ENCODE peak calls at places on chromosome 13, in eight cellular contexts. Z is OCI-LY7, W is GM23248, S is HCT116, N is hepatocyte, D is neural progenitor cell, G is SK-N-SH, A is GM23338. Q is an unnamed sample.

GRCh38 chr13:41652735-41653361 is 195.5 kb downstream of the RGCC start:
- DNase-seq in Z (peak), W (peak), S (peak), N (peak), D (peak), G (peak), A (peak), Q (peak)

GRCh38 chr13:98272549-98272948 is 95.5 kb upstream of the RNF113B start:
- DNase-seq in Z (no peak), W (no peak), S (no peak), N (no peak), D (peak), G (no peak), A (no peak), Q (no peak)

GRCh38 chr13:26168276-26168814 is 53.8 kb downstream of the RNF6 start:
- DNase-seq in Z (no peak), W (peak), S (no peak), N (peak), D (no peak), G (no peak), A (no peak), Q (no peak)

GRCh38 chr13:97653741-97654140 is 219.8 kb downstream of the RAP2A start:
- DNase-seq in Z (no peak), W (peak), S (no peak), N (peak), D (no peak), G (no peak), A (no peak), Q (peak)

GRCh38 chr13:80339578-80339840 is 1.4 kb downstream of the SPRY2 start:
- DNase-seq in Z (no peak), W (no peak), S (no peak), N (no peak), D (peak), G (peak), A (peak), Q (no peak)

GRCh38 chr13:51396352-51396751 is 56.5 kb downstream of the INTS6 start:
- DNase-seq in Z (peak), W (peak), S (no peak), N (no peak), D (no peak), G (no peak), A (no peak), Q (no peak)

GRCh38 chr13:93522486-93522885 is 295.9 kb downstream of the GPC6 start:
- DNase-seq in Z (no peak), W (peak), S (no peak), N (no peak), D (peak), G (no peak), A (peak), Q (no peak)

GRCh38 chr13:102708211-102708610 is 13.4 kb upstream of the METTL21C start:
- DNase-seq in Z (no peak), W (no peak), S (no peak), N (no peak), D (no peak), G (no peak), A (no peak), Q (no peak)

GRCh38 chr13:50130686-50131051 is 115.4 kb downstream of the KCNRG start:
- DNase-seq in Z (peak), W (peak), S (no peak), N (peak), D (peak), G (peak), A (peak), Q (peak)

GRCh38 chr13:107461751-107462150 is 753.6 kb downstream of the LIG4 start:
- DNase-seq in Z (no peak), W (no peak), S (no peak), N (no peak), D (no peak), G (no peak), A (no peak), Q (no peak)

GRCh38 chr13:94968040-94968756 is 255.9 kb upstream of the SOX21 start:
- DNase-seq in Z (no peak), W (peak), S (no peak), N (peak), D (peak), G (peak), A (peak), Q (no peak)

GRCh38 chr13:46521921-46522691 is 30.9 kb upstream of the LRCH1 start:
- DNase-seq in Z (no peak), W (no peak), S (no peak), N (no peak), D (no peak), G (peak), A (no peak), Q (no peak)

GRCh38 chr13:30972888-30973377 is 40.5 kb downstream of the TEX26 start:
- DNase-seq in Z (no peak), W (peak), S (no peak), N (peak), D (no peak), G (no peak), A (no peak), Q (peak)

GRCh38 chr13:74040200-74040599 is 94.0 kb downstream of the KLF12 start:
- DNase-seq in Z (peak), W (peak), S (peak), N (peak), D (peak), G (peak), A (peak), Q (peak)

GRCh38 chr13:104385409-104385808 is 1319.2 kb upstream of the SLC10A2 start:
- DNase-seq in Z (no peak), W (peak), S (no peak), N (no peak), D (no peak), G (no peak), A (no peak), Q (peak)

GRCh38 chr13:46341112-46341711 is 45.8 kb downstream of the RUBCNL start:
- DNase-seq in Z (peak), W (peak), S (no peak), N (no peak), D (no peak), G (no peak), A (no peak), Q (peak)

GRCh38 chr13:80235559-80236296 is 105.2 kb downstream of the SPRY2 start:
- DNase-seq in Z (no peak), W (peak), S (no peak), N (peak), D (no peak), G (no peak), A (peak), Q (peak)

GRCh38 chr13:54574791-54575190 is 1546.2 kb downstream of the OLFM4 start:
- DNase-seq in Z (no peak), W (no peak), S (no peak), N (peak), D (no peak), G (no peak), A (no peak), Q (peak)

GRCh38 chr13:38900188-38900587 is 90.4 kb downstream of the STOML3 start:
- DNase-seq in Z (no peak), W (peak), S (no peak), N (no peak), D (peak), G (peak), A (peak), Q (no peak)

GRCh38 chr13:23407996-23408395 is 25.5 kb downstream of the SACS start:
- DNase-seq in Z (no peak), W (no peak), S (no peak), N (no peak), D (no peak), G (no peak), A (no peak), Q (no peak)

GRCh38 chr13:110882972-110883371 is 31.9 kb downstream of the ANKRD10 start:
- DNase-seq in Z (no peak), W (peak), S (no peak), N (no peak), D (no peak), G (no peak), A (no peak), Q (no peak)

GRCh38 chr13:46613409-46614049 is 60.6 kb downstream of the LRCH1 start:
- DNase-seq in Z (no peak), W (no peak), S (no peak), N (no peak), D (no peak), G (no peak), A (peak), Q (no peak)

GRCh38 chr13:35712907-35713685 is 236.6 kb upstream of the MAB21L1 start:
- DNase-seq in Z (no peak), W (peak), S (no peak), N (peak), D (no peak), G (peak), A (peak), Q (no peak)

GRCh38 chr13:19605161-19605955 is 28.1 kb upstream of the MPHOSPH8 start:
- DNase-seq in Z (no peak), W (no peak), S (peak), N (no peak), D (no peak), G (no peak), A (no peak), Q (peak)

GRCh38 chr13:107239213-107239612 is 671.3 kb upstream of the ARGLU1 start:
- DNase-seq in Z (no peak), W (no peak), S (no peak), N (no peak), D (no peak), G (no peak), A (no peak), Q (no peak)

GRCh38 chr13:20387441-20387971 is 138.2 kb downstream of the CRYL1 start:
- DNase-seq in Z (no peak), W (peak), S (no peak), N (no peak), D (no peak), G (no peak), A (no peak), Q (peak)

GRCh38 chr13:112934075-112934474 is 34.9 kb upstream of the MCF2L start:
- DNase-seq in Z (no peak), W (no peak), S (no peak), N (no peak), D (no peak), G (peak), A (no peak), Q (no peak)

GRCh38 chr13:51637852-51638496 is 53.7 kb downstream of the WDFY2 start:
- DNase-seq in Z (no peak), W (no peak), S (no peak), N (no peak), D (peak), G (no peak), A (no peak), Q (no peak)

GRCh38 chr13:109672545-109672944 is 113.8 kb downstream of the IRS2 start:
- DNase-seq in Z (no peak), W (no peak), S (no peak), N (no peak), D (peak), G (no peak), A (no peak), Q (no peak)

GRCh38 chr13:90968510-90968909 is 379.0 kb upstream of the MIR17HG start:
- DNase-seq in Z (peak), W (peak), S (peak), N (peak), D (peak), G (peak), A (peak), Q (peak)

GRCh38 chr13:109735567-109735966 is 50.8 kb downstream of the IRS2 start:
- DNase-seq in Z (no peak), W (no peak), S (no peak), N (no peak), D (no peak), G (no peak), A (no peak), Q (no peak)

GRCh38 chr13:106161186-106161585 is 374.3 kb downstream of the EFNB2 start:
- DNase-seq in Z (no peak), W (peak), S (no peak), N (no peak), D (no peak), G (no peak), A (no peak), Q (no peak)
- TF ChIP-seq EZH2phosphoT487 in Z (no peak), W (no peak), S (no peak), N (no peak), D (no peak), G (no peak), A (no peak), Q (no peak)

GRCh38 chr13:60571571-60571970 is 174.6 kb downstream of the TDRD3 start:
- DNase-seq in Z (no peak), W (no peak), S (no peak), N (no peak), D (no peak), G (no peak), A (no peak), Q (no peak)

GRCh38 chr13:60574706-60575105 is 177.7 kb downstream of the TDRD3 start:
- DNase-seq in Z (no peak), W (no peak), S (no peak), N (no peak), D (no peak), G (no peak), A (peak), Q (no peak)

GRCh38 chr13:60572855-60573254 is 175.8 kb downstream of the TDRD3 start:
- DNase-seq in Z (no peak), W (no peak), S (no peak), N (no peak), D (peak), G (no peak), A (peak), Q (no peak)

GRCh38 chr13:60577761-60578160 is 180.7 kb downstream of the TDRD3 start:
- DNase-seq in Z (no peak), W (no peak), S (no peak), N (no peak), D (no peak), G (no peak), A (no peak), Q (no peak)

DNA sequence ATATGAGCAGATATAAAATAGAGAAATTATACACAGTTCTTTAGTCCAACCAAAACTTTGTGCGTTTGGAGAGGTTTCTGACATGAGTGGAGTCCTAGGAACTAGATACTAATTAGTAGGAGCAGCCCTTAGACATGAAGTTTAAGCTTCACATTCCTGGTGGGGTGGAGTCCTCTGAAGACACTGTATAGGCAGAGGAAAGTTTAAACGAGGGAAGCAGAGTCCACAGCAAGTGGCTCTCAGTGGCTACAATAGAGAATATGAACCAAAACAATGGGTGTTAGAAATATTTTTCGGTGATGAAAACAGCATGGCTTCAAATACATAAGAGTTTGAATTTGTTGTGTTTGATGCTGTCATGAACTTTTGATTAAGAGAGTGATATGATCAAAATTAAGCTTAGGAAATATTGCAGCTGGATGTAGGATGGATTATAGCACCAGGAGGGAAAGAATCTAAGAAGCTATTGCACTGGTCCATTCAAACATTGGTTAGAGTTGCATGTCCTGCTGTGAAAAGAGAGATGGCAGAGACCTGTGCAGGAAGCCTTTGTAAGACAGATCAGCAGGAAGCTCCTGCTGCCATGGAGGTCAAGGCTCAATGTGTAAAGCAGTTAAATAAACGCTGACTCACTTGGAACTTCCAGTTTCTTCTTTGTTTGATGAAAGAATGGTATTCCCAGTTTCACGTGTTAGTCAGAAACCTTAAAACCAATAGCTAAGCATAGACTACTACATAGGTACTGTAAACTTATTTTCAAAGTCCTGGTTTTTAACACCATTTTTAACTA is 175.2 kb downstream of the TDRD3 start:
- DNase-seq in Z (no peak), W (peak), S (no peak), N (peak), D (peak), G (no peak), A (peak), Q (peak)
- TF ChIP-seq EZH2phosphoT487 in Z (no peak), W (no peak), S (no peak), N (no peak), D (no peak), G (no peak), A (no peak), Q (no peak)

DNA sequence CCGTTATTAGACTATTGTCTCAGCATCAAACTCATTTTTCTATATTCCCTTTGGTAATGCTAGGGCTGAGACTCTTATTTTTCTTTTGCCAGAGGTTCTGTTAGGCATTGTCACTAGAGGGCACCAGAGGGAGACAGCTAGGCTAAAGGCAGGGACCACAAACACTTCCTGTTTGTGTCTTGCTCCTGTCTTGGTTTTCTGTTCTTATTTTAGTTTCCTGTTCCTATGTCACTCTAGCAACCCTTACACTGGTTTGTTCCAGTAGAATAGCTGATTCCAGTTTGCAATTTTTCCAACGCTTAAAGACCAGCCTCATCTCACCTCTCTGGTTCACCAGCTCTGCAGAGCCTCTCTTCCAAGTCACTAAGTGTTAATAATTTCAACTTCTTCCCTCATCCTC is 772.0 kb downstream of the DIAPH3 start:
- DNase-seq in Z (peak), W (peak), S (peak), N (peak), D (peak), G (peak), A (peak), Q (peak)
- TF ChIP-seq EZH2phosphoT487 in Z (no peak), W (no peak), S (no peak), N (no peak), D (no peak), G (no peak), A (no peak), Q (no peak)

DNA sequence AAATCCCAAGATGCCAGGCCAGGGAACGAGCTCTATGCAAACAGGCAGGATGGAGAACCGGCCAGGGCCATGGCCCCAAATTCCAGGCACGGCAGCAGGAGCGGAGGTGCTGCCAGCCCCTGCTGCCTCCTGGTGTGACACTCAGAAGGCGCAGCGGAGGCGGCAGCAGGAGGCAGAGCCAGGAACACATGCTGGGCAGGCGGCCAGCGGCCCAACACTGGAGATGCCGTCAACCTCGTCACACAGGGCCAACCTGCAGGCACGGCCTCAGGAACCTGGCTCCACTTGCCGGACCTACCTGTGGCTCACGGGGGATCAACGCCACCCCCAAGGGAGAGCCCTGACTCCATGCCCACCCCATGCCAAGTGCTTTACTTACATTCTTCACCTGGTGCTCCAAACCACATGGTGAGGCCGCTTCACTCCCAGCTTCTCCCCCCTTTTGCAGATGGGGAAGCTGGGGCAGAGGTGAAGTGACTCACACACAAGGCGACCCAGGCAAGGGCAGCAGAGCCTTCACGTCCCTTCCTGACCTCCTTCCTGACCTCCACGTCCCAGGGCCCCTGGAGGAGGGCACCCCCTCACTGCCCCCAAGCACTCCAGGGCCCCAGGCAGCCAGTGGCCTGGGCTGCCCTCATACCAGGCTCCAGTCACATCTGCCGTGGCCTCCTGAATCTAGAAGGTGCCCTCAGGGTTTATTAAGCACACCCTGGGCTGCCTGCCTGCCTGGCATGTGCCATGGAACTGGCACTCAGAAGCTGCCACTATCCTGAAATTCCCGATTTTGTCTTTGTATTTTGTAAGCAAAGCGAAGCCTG is 43.5 kb downstream of the GGACT start:
- DNase-seq in Z (no peak), W (no peak), S (no peak), N (no peak), D (no peak), G (no peak), A (no peak), Q (no peak)
- TF ChIP-seq EZH2phosphoT487 in Z (no peak), W (no peak), S (no peak), N (no peak), D (no peak), G (no peak), A (no peak), Q (no peak)

Q was measured in PC-3.